ENCODE peak calls at places on chromosomes 6 and 20, in eight cellular contexts. N, H, W, K, Q, J, O and Y are unnamed samples.
A peak's percentile ranks its signal among the peaks of the same experiment; 100 is the strongest.

GRCh38 chr6:97053643-97054411 is 129.3 kb downstream of the KLHL32 start:
- DNase-seq in N (no peak), H (no peak), W (no peak), K (no peak), Q (no peak), J (peak; percentile 29), O (peak; percentile 29), Y (peak; percentile 53)

GRCh38 chr6:167209577-167209975 is 51.8 kb upstream of the GPR31 start:
- DNase-seq in N (no peak), H (no peak), W (no peak), K (no peak), Q (no peak), J (no peak), O (no peak), Y (no peak)

GRCh38 chr6:142047934-142048592 is 84.7 kb upstream of the GJE1 start:
- DNase-seq in N (no peak), H (no peak), W (no peak), K (no peak), Q (no peak), J (no peak), O (no peak), Y (no peak)

GRCh38 chr6:70706491-70707123 is 38.9 kb downstream of the SMAP1 start:
- DNase-seq in N (no peak), H (no peak), W (no peak), K (peak; percentile 10), Q (peak; percentile 48), J (peak; percentile 60), O (peak; percentile 47), Y (peak; percentile 77)

GRCh38 chr6:169847141-169847674 is 95.8 kb downstream of the ERMARD start:
- DNase-seq in N (no peak), H (no peak), W (no peak), K (no peak), Q (no peak), J (no peak), O (no peak), Y (no peak)

GRCh38 chr6:112780498-112781096 is 433.5 kb downstream of the RFPL4B start:
- DNase-seq in N (no peak), H (peak; percentile 73), W (peak; percentile 78), K (peak; percentile 61), Q (no peak), J (peak; percentile 87), O (peak; percentile 84), Y (peak; percentile 78)

GRCh38 chr20:57431539-57431835 is 40.3 kb downstream of the RBM38 start:
- DNase-seq in N (no peak), H (no peak), W (no peak), K (no peak), Q (no peak), J (no peak), O (no peak), Y (no peak)

GRCh38 chr6:142853244-142854180 is 91.5 kb downstream of the HIVEP2 start:
- DNase-seq in N (no peak), H (no peak), W (no peak), K (peak; percentile 86), Q (no peak), J (no peak), O (peak; percentile 63), Y (peak; percentile 45)

GRCh38 chr20:19726126-19726525 is 31.9 kb upstream of the RIN2 start:
- DNase-seq in N (no peak), H (no peak), W (no peak), K (peak; percentile 35), Q (no peak), J (peak; percentile 13), O (no peak), Y (peak; percentile 45)

GRCh38 chr6:117481278-117481925 is 1.1 kb upstream of the DCBLD1 start:
- DNase-seq in N (no peak), H (peak; percentile 28), W (no peak), K (no peak), Q (peak; percentile 16), J (no peak), O (no peak), Y (no peak)

GRCh38 chr6:150579611-150580010 is 20.1 kb upstream of the PLEKHG1 start:
- DNase-seq in N (no peak), H (no peak), W (no peak), K (no peak), Q (no peak), J (no peak), O (no peak), Y (no peak)

GRCh38 chr20:31691646-31692275 is 30.9 kb downstream of the BCL2L1 start:
- DNase-seq in N (no peak), H (no peak), W (no peak), K (no peak), Q (no peak), J (no peak), O (no peak), Y (peak; percentile 84)

GRCh38 chr6:22042713-22043112 is 254.1 kb downstream of the PRL start:
- DNase-seq in N (no peak), H (no peak), W (peak; percentile 37), K (no peak), Q (no peak), J (no peak), O (no peak), Y (peak; percentile 33)

GRCh38 chr20:2217857-2218529 is 77.8 kb upstream of the TGM3 start:
- DNase-seq in N (no peak), H (no peak), W (peak; percentile 53), K (no peak), Q (no peak), J (peak; percentile 51), O (no peak), Y (no peak)

GRCh38 chr6:16770701-16771569 is 9.7 kb upstream of the ATXN1 start:
- DNase-seq in N (peak; percentile 73), H (peak; percentile 83), W (peak; percentile 83), K (peak; percentile 57), Q (peak; percentile 77), J (peak; percentile 76), O (peak; percentile 86), Y (peak; percentile 79)

GRCh38 chr6:166616261-166617226 is 10.5 kb downstream of the RPS6KA2 start:
- DNase-seq in N (no peak), H (no peak), W (no peak), K (no peak), Q (no peak), J (no peak), O (no peak), Y (no peak)

GRCh38 chr20:43731469-43731868 is 4.7 kb upstream of the GTSF1L start:
- DNase-seq in N (no peak), H (no peak), W (no peak), K (no peak), Q (no peak), J (no peak), O (peak; percentile 64), Y (peak; percentile 82)

GRCh38 chr20:33183292-33183691 is 15.3 kb downstream of the BPIFA2 start:
- DNase-seq in N (no peak), H (no peak), W (no peak), K (no peak), Q (no peak), J (no peak), O (no peak), Y (no peak)

GRCh38 chr6:95790787-95791186 is 213.5 kb downstream of the MANEA start:
- DNase-seq in N (no peak), H (peak; percentile 69), W (peak; percentile 58), K (no peak), Q (no peak), J (no peak), O (no peak), Y (no peak)

GRCh38 chr6:168385380-168385779 is 55.6 kb upstream of the SMOC2 start:
- DNase-seq in N (no peak), H (no peak), W (no peak), K (no peak), Q (no peak), J (no peak), O (no peak), Y (no peak)

GRCh38 chr6:83884523-83884922 is 25.0 kb downstream of the CYB5R4 start:
- DNase-seq in N (no peak), H (no peak), W (no peak), K (peak; percentile 34), Q (peak; percentile 46), J (peak; percentile 84), O (peak; percentile 55), Y (peak; percentile 45)

GRCh38 chr6:44966449-44967091 is 361.6 kb upstream of the RUNX2 start:
- DNase-seq in N (no peak), H (no peak), W (no peak), K (peak; percentile 88), Q (no peak), J (peak; percentile 91), O (peak; percentile 60), Y (peak; percentile 48)

GRCh38 chr20:31489152-31489551 is 14.1 kb downstream of the REM1 start:
- DNase-seq in N (no peak), H (no peak), W (no peak), K (no peak), Q (no peak), J (no peak), O (no peak), Y (no peak)

GRCh38 chr20:37315293-37316110 is 26.0 kb downstream of the MANBAL start:
- DNase-seq in N (no peak), H (peak; percentile 59), W (peak; percentile 50), K (peak; percentile 86), Q (no peak), J (no peak), O (peak; percentile 91), Y (peak; percentile 86)

DNA sequence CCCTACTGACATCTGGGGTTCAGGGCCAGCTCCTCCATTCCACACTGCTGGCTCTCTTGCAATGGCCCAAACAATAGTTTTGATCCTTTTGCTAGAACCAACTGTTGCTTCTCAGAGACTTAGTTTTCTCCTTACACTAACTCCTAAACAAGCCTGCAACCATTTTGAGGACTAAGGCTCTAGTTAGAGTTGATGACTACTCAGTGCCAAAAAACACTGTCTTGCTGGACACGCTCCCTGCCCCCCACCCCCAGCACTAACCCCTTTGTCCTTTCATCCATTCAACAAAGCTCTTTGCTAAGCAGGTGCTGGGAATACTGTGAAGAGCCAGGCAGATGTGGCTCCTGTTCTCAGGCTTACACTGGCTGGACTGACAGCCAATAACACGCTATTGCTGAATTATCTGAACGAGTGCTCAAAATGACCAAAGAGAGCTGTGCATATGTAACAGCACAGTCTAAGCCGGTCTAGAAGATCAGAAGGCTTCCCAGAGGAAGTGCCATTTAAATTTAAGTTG is 17.6 kb downstream of the GCLC start:
- DNase-seq in N (no peak), H (no peak), W (no peak), K (no peak), Q (no peak), J (no peak), O (no peak), Y (no peak)
- H3K4me1 ChIP-seq in N (no peaks in the 10 kb centered on the region), H (peaks cover 89% of the 10 kb centered on the region), W (peaks cover 79% of the 10 kb centered on the region), K (peaks cover 46% of the 10 kb centered on the region), Q (no peaks in the 10 kb centered on the region), J (peaks cover 13% of the 10 kb centered on the region), O (peaks cover 11% of the 10 kb centered on the region), Y (peaks cover 7% of the 10 kb centered on the region)

GRCh38 chr20:58634818-58635665 is 16.0 kb upstream of the STX16 start:
- DNase-seq in N (no peak), H (no peak), W (no peak), K (no peak), Q (no peak), J (no peak), O (no peak), Y (peak; percentile 35)
- H3K27ac ChIP-seq in N (no peak overlapping the region), H (no peak overlapping the region), W (no peak overlapping the region), K (no peak overlapping the region), Q (no peak overlapping the region), J (no peak overlapping the region), O (no peak overlapping the region), Y (no peak overlapping the region)

GRCh38 chr20:24987873-24988835 is 4.4 kb downstream of the APMAP start:
- DNase-seq in N (no peak), H (peak; percentile 13), W (no peak), K (no peak), Q (no peak), J (no peak), O (no peak), Y (no peak)
- H3K4me1 ChIP-seq in N (peaks cover 75% of the 10 kb centered on the region), H (peaks cover 28% of the 10 kb centered on the region), W (peaks cover 13% of the 10 kb centered on the region), K (peaks cover 13% of the 10 kb centered on the region), Q (peaks cover 50% of the 10 kb centered on the region), J (peaks cover 10% of the 10 kb centered on the region), O (peaks cover 3% of the 10 kb centered on the region), Y (no peaks in the 10 kb centered on the region)

GRCh38 chr6:153309666-153310065 is 178.6 kb upstream of the RGS17 start:
- DNase-seq in N (no peak), H (no peak), W (no peak), K (no peak), Q (no peak), J (no peak), O (no peak), Y (no peak)
- H3K27ac ChIP-seq in N (no peak overlapping the region), H (no peak overlapping the region), W (no peak overlapping the region), K (no peak overlapping the region), Q (no peak overlapping the region), J (no peak overlapping the region), O (no peak overlapping the region), Y (no peak overlapping the region)